ENCODE peak calls at places on chromosomes 7 and 10, in six cellular contexts. One of them, this sample, is unnamed.

GRCh38 chr7:106757846-106758245 is 96.9 kb upstream of the CCDC71L start:
- DNase-seq in GM04504: peak
- DNase-seq in DMS53: peak
- DNase-seq in DMS79 treated with DMSO at 0.1 percent for 48 hours: no peak
- DNase-seq in heart left ventricle: peak
- DNase-seq in dorsolateral prefrontal cortex: no peak
- DNase-seq in this sample: no peak

GRCh38 chr10:111186385-111186784 is 109.6 kb downstream of the ADRA2A start:
- DNase-seq in heart left ventricle: no peak
- DNase-seq in DMS53: no peak
- DNase-seq in dorsolateral prefrontal cortex: no peak
- DNase-seq in DMS79 treated with DMSO at 0.1 percent for 48 hours: no peak
- DNase-seq in GM04504: no peak
- DNase-seq in this sample: no peak

GRCh38 chr7:69682518-69682917 is 84.2 kb downstream of the AUTS2 start:
- DNase-seq in DMS53: no peak
- DNase-seq in DMS79 treated with DMSO at 0.1 percent for 48 hours: no peak
- DNase-seq in dorsolateral prefrontal cortex: no peak
- DNase-seq in GM04504: no peak
- DNase-seq in heart left ventricle: no peak
- DNase-seq in this sample: peak

GRCh38 chr10:114837690-114838089 is 16.1 kb downstream of the FHIP2A start:
- DNase-seq in GM04504: no peak
- DNase-seq in DMS53: no peak
- DNase-seq in DMS79 treated with DMSO at 0.1 percent for 48 hours: no peak
- DNase-seq in heart left ventricle: no peak
- DNase-seq in dorsolateral prefrontal cortex: no peak
- DNase-seq in this sample: no peak

GRCh38 chr10:17061418-17061817 is 68.2 kb downstream of the CUBN start:
- DNase-seq in heart left ventricle: no peak
- DNase-seq in DMS79 treated with DMSO at 0.1 percent for 48 hours: no peak
- DNase-seq in DMS53: no peak
- DNase-seq in dorsolateral prefrontal cortex: no peak
- DNase-seq in GM04504: no peak
- DNase-seq in this sample: peak

GRCh38 chr10:79162861-79163662 is 94.3 kb downstream of the ZMIZ1 start:
- DNase-seq in GM04504: peak
- DNase-seq in DMS79 treated with DMSO at 0.1 percent for 48 hours: no peak
- DNase-seq in DMS53: no peak
- DNase-seq in heart left ventricle: no peak
- DNase-seq in dorsolateral prefrontal cortex: no peak
- DNase-seq in this sample: peak

GRCh38 chr7:1576521-1577253 is 6.9 kb upstream of the PSMG3 start:
- DNase-seq in dorsolateral prefrontal cortex: no peak
- DNase-seq in GM04504: no peak
- DNase-seq in DMS53: no peak
- DNase-seq in DMS79 treated with DMSO at 0.1 percent for 48 hours: no peak
- DNase-seq in heart left ventricle: no peak
- DNase-seq in this sample: no peak

GRCh38 chr7:151342811-151343210 is 1.2 kb downstream of the NUB1 start:
- DNase-seq in DMS79 treated with DMSO at 0.1 percent for 48 hours: no peak
- DNase-seq in DMS53: no peak
- DNase-seq in GM04504: no peak
- DNase-seq in dorsolateral prefrontal cortex: no peak
- DNase-seq in heart left ventricle: no peak
- DNase-seq in this sample: peak

GRCh38 chr10:52778511-52779392 is 6.2 kb upstream of the MBL2 start:
- DNase-seq in heart left ventricle: no peak
- DNase-seq in dorsolateral prefrontal cortex: no peak
- DNase-seq in GM04504: no peak
- DNase-seq in DMS53: peak
- DNase-seq in DMS79 treated with DMSO at 0.1 percent for 48 hours: no peak
- DNase-seq in this sample: peak

This sample was measured in osteoblast.